ENCODE peak calls at places on chromosome 19, in four cellular contexts. N, O, M and W are unnamed samples.

GRCh38 chr19:41799444-41800000 is 3.1 kb downstream of the CEACAM3 start:
- DNase-seq in N (no peak), O (no peak), M (no peak), W (no peak)

GRCh38 chr19:6035026-6035425 is 57.1 kb upstream of the RANBP3 start:
- DNase-seq in N (no peak), O (no peak), M (no peak), W (no peak)

GRCh38 chr19:2271516-2272103 is 10.4 kb downstream of the PEAK3 start:
- DNase-seq in N (no peak), O (peak; percentile 26), M (no peak), W (no peak)

GRCh38 chr19:6887326-6887725 is at the start of gene ADGRE1:
- DNase-seq in N (no peak), O (peak; percentile 20), M (no peak), W (no peak)

GRCh38 chr19:51020988-51021651 is 1.6 kb upstream of the KLK10 start:
- DNase-seq in N (peak; percentile 22), O (peak; percentile 40), M (no peak), W (no peak)

GRCh38 chr19:11924886-11925583 is at the start of gene ZNF700:
- DNase-seq in N (peak; percentile 47), O (peak; percentile 89), M (peak; percentile 92), W (peak; percentile 83)

GRCh38 chr19:14432817-14433453 is at the start of gene PKN1:
- DNase-seq in N (no peak), O (no peak), M (peak; percentile 19), W (peak; percentile 8)

GRCh38 chr19:23991170-23991569 is 76.5 kb downstream of the ZNF726 start:
- DNase-seq in N (no peak), O (no peak), M (peak; percentile 12), W (no peak)

GRCh38 chr19:39139305-39140194 is 14.0 kb downstream of the PAK4 start:
- DNase-seq in N (no peak), O (no peak), M (no peak), W (no peak)

GRCh38 chr19:38666662-38667448 is 19.4 kb downstream of the ACTN4 start:
- DNase-seq in N (no peak), O (no peak), M (peak; percentile 17), W (no peak)

GRCh38 chr19:34154401-34154800 is 17.9 kb upstream of the LSM14A start:
- DNase-seq in N (no peak), O (no peak), M (no peak), W (no peak)

GRCh38 chr19:6417713-6418561 is 6.7 kb downstream of the KHSRP start:
- DNase-seq in N (no peak), O (no peak), M (no peak), W (peak; percentile 14)

GRCh38 chr19:2841858-2842574 is 741 bp downstream of the ZNF555 start:
- DNase-seq in N (no peak), O (no peak), M (no peak), W (no peak)

GRCh38 chr19:50607874-50608785 is 31.6 kb downstream of the SYT3 start:
- DNase-seq in N (no peak), O (peak; percentile 39), M (no peak), W (peak; percentile 87)

GRCh38 chr19:4385291-4386037 is 14.9 kb downstream of the SH3GL1 start:
- DNase-seq in N (no peak), O (no peak), M (no peak), W (no peak)

GRCh38 chr19:49064768-49065611 is at the start of gene NTF4:
- DNase-seq in N (no peak), O (no peak), M (no peak), W (no peak)

GRCh38 chr19:4516199-4516938 is 1.9 kb downstream of the PLIN4 start:
- DNase-seq in N (no peak), O (no peak), M (no peak), W (no peak)

GRCh38 chr19:28627669-28628068 is 585.3 kb downstream of the UQCRFS1 start:
- DNase-seq in N (no peak), O (no peak), M (no peak), W (no peak)

GRCh38 chr19:22116760-22117159 is 64.5 kb downstream of the ZNF257 start:
- DNase-seq in N (no peak), O (no peak), M (no peak), W (no peak)

GRCh38 chr19:35755550-35756371 is 1.1 kb downstream of the HSPB6 start:
- DNase-seq in N (no peak), O (peak; percentile 56), M (no peak), W (no peak)

GRCh38 chr19:9144920-9145319 is 4.7 kb downstream of the ZNF317 start:
- DNase-seq in N (no peak), O (no peak), M (no peak), W (no peak)

GRCh38 chr19:39845172-39845571 is 1.0 kb downstream of the FBL start:
- DNase-seq in N (no peak), O (no peak), M (no peak), W (no peak)

GRCh38 chr19:29545866-29546582 is 20.2 kb downstream of the VSTM2B start:
- DNase-seq in N (no peak), O (no peak), M (no peak), W (no peak)

GRCh38 chr19:51821921-51822716 is 27.2 kb downstream of the FPR3 start:
- DNase-seq in N (no peak), O (no peak), M (no peak), W (no peak)

GRCh38 chr19:32104465-32105235 is 240.8 kb upstream of the ZNF507 start:
- DNase-seq in N (no peak), O (no peak), M (no peak), W (no peak)

GRCh38 chr19:42280761-42281174 is 11.7 kb downstream of the CIC start:
- DNase-seq in N (no peak), O (no peak), M (no peak), W (no peak)

GRCh38 chr19:58274771-58275199 is 4.0 kb upstream of the ZNF8 start:
- DNase-seq in N (no peak), O (no peak), M (no peak), W (no peak)

GRCh38 chr19:50331187-50332013 is 2.2 kb upstream of the KCNC3 start:
- DNase-seq in N (no peak), O (no peak), M (no peak), W (no peak)

GRCh38 chr19:2625434-2625833 is 77.1 kb downstream of the GNG7 start:
- DNase-seq in N (no peak), O (no peak), M (no peak), W (no peak)

GRCh38 chr19:50461066-50461875 is 15.0 kb upstream of the EMC10 start:
- DNase-seq in N (peak; percentile 22), O (peak; percentile 27), M (no peak), W (no peak)